ENCODE peak calls at places on chromosomes 12 and 14, in nine cellular contexts. N is iris pigment epithelial cell; K is stimulated activated CD4-positive, alpha-beta T cell treated with anti-CD3 and anti-CD28 coated beads, Interleukin-4, amount 100 ng/mL, for 1 hour; A is stomach; O is occipital lobe; D is nephron progenitor cell; B is right atrium auricular region; W is A549; E is AG04450. H is an unnamed sample.

GRCh38 chr12:100184549-100184948 is 16.1 kb upstream of the ACTR6 start:
- DNase-seq in N (no peak), K (no peak), A (no peak), O (no peak), D (no peak), B (no peak), W (no peak), E (no peak), H (no peak)

GRCh38 chr14:75401356-75401755 is 26.5 kb upstream of the JDP2 start:
- DNase-seq in N (peak; percentile 75), K (no peak), A (no peak), O (no peak), D (no peak), B (peak; percentile 81), W (no peak), E (no peak), H (peak; percentile 61)

GRCh38 chr14:61116369-61116768 is 135.3 kb downstream of the SLC38A6 start:
- DNase-seq in N (no peak), K (no peak), A (no peak), O (no peak), D (no peak), B (no peak), W (no peak), E (no peak), H (no peak)

GRCh38 chr14:101708853-101709532 is 52.5 kb upstream of the PPP2R5C start:
- DNase-seq in N (no peak), K (no peak), A (no peak), O (no peak), D (no peak), B (peak; percentile 48), W (no peak), E (no peak), H (no peak)

GRCh38 chr12:95241761-95242506 is 24.3 kb downstream of the VEZT start:
- DNase-seq in N (no peak), K (no peak), A (no peak), O (no peak), D (no peak), B (no peak), W (no peak), E (no peak), H (no peak)

GRCh38 chr12:1836854-1837411 is 16.6 kb downstream of the LRTM2 start:
- DNase-seq in N (no peak), K (no peak), A (no peak), O (peak; percentile 48), D (peak; percentile 63), B (no peak), W (no peak), E (no peak), H (no peak)

GRCh38 chr14:68932219-68932618 is 46.9 kb downstream of the ACTN1 start:
- DNase-seq in N (peak; percentile 65), K (no peak), A (no peak), O (no peak), D (no peak), B (no peak), W (no peak), E (peak; percentile 59), H (no peak)

GRCh38 chr12:2047752-2048151 is 5.0 kb upstream of the CACNA1C start:
- DNase-seq in N (no peak), K (no peak), A (no peak), O (no peak), D (no peak), B (no peak), W (no peak), E (no peak), H (no peak)